ENCODE peak calls at places on chromosomes 13 and 19, in ten cellular contexts. C, G, J, V, B, L, T, D, M and Y are unnamed samples.

GRCh38 chr19:41844601-41845000 is at the start of gene LYPD4:
- DNase-seq in B (no peak), C (no peak), V (no peak), M (no peak), D (no peak), J (no peak), L (no peak), T (no peak), G (no peak), Y (no peak)

GRCh38 chr13:57630661-57631606 is 610 bp upstream of the PCDH17 start:
- DNase-seq in L (no peak), C (peak; percentile 44), J (no peak), M (no peak), D (peak; percentile 24), G (no peak), T (no peak), B (no peak), V (no peak), Y (peak; percentile 82)

GRCh38 chr13:110907951-110908898 is 6.6 kb downstream of the ANKRD10 start:
- DNase-seq in V (no peak), L (no peak), G (no peak), B (no peak), C (no peak), J (no peak), M (no peak), T (no peak), D (no peak), Y (no peak)

GRCh38 chr13:80921971-80922370 is 581.0 kb upstream of the SPRY2 start:
- DNase-seq in V (no peak), G (no peak), B (no peak), T (no peak), L (no peak), M (no peak), J (no peak), C (no peak), D (no peak), Y (no peak)

GRCh38 chr19:49985926-49986325 is 25.0 kb upstream of the SIGLEC11 start:
- DNase-seq in G (no peak), J (no peak), L (no peak), V (no peak), D (no peak), B (no peak), C (no peak), T (no peak), M (no peak), Y (no peak)

GRCh38 chr19:33214621-33215020 is 11.0 kb downstream of the SLC7A10 start:
- DNase-seq in L (no peak), C (no peak), V (no peak), D (no peak), B (peak; percentile 21), T (no peak), G (no peak), M (no peak), J (no peak), Y (no peak)

GRCh38 chr13:73996569-73996968 is 137.6 kb downstream of the KLF12 start:
- DNase-seq in L (no peak), C (no peak), T (no peak), V (no peak), B (no peak), M (no peak), G (no peak), D (no peak), J (no peak), Y (no peak)

GRCh38 chr19:29745253-29745652 is 30.2 kb upstream of the C19orf12 start:
- DNase-seq in C (no peak), V (no peak), L (peak; percentile 47), B (no peak), J (no peak), D (no peak), M (no peak), T (no peak), G (no peak), Y (no peak)

GRCh38 chr19:18607222-18608101 is 863 bp upstream of the CRLF1 start:
- DNase-seq in L (no peak), J (peak; percentile 37), M (no peak), G (no peak), D (no peak), V (no peak), B (no peak), C (no peak), T (no peak), Y (no peak)

GRCh38 chr13:108609353-108609752 is 20.1 kb upstream of the MYO16 start:
- DNase-seq in M (no peak), T (no peak), C (no peak), V (no peak), B (peak; percentile 2), D (no peak), J (no peak), L (no peak), G (no peak), Y (no peak)

GRCh38 chr13:61463027-61463426 is 47.4 kb upstream of the PCDH20 start:
- DNase-seq in D (no peak), M (no peak), L (no peak), B (no peak), C (no peak), V (no peak), T (no peak), G (no peak), J (no peak), Y (no peak)

GRCh38 chr19:42198676-42199439 is 18.6 kb downstream of the DEDD2 start:
- DNase-seq in M (no peak), V (peak; percentile 84), T (peak; percentile 50), J (peak; percentile 64), C (no peak), G (no peak), L (peak; percentile 94), B (no peak), D (no peak), Y (no peak)

GRCh38 chr13:73702419-73703071 is 431.7 kb downstream of the KLF12 start:
- DNase-seq in T (no peak), J (peak; percentile 44), L (no peak), G (no peak), D (no peak), B (no peak), C (no peak), V (no peak), M (no peak), Y (no peak)

GRCh38 chr19:45574526-45574925 is 10.1 kb downstream of the OPA3 start:
- DNase-seq in M (no peak), V (no peak), B (no peak), L (no peak), C (no peak), T (no peak), D (no peak), G (no peak), J (no peak), Y (no peak)

GRCh38 chr19:7636691-7637373 is at the start of gene STXBP2:
- DNase-seq in C (peak; percentile 85), M (peak; percentile 81), V (peak; percentile 93), B (peak; percentile 38), T (peak; percentile 90), L (peak; percentile 97), G (peak; percentile 77), J (peak; percentile 90), D (no peak), Y (peak; percentile 43)

GRCh38 chr13:21079206-21079605 is 17.8 kb upstream of the LATS2 start:
- DNase-seq in L (no peak), G (no peak), C (no peak), J (no peak), M (no peak), B (peak; percentile 43), T (no peak), D (no peak), V (no peak), Y (no peak)

GRCh38 chr13:114110091-114110829 is 22.2 kb downstream of the RASA3 start:
- DNase-seq in D (no peak), L (peak; percentile 93), C (no peak), B (peak; percentile 34), J (peak; percentile 75), G (no peak), T (peak; percentile 57), V (peak; percentile 81), M (no peak), Y (no peak)

GRCh38 chr13:48159436-48160225 is 64.7 kb upstream of the MED4 start:
- DNase-seq in M (no peak), B (peak; percentile 30), G (no peak), J (no peak), L (no peak), T (no peak), V (no peak), D (no peak), C (no peak), Y (no peak)

GRCh38 chr19:58497634-58498170 is 14.1 kb downstream of the SLC27A5 start:
- DNase-seq in V (no peak), D (no peak), C (no peak), T (no peak), B (no peak), G (no peak), J (no peak), M (no peak), L (no peak), Y (no peak)

GRCh38 chr13:24173775-24174174 is 13.3 kb downstream of the SPATA13 start:
- DNase-seq in G (no peak), L (no peak), V (no peak), C (no peak), B (no peak), D (no peak), T (no peak), M (no peak), J (no peak), Y (no peak)

GRCh38 chr19:58550362-58551122 is 4.4 kb downstream of the CHMP2A start:
- DNase-seq in J (no peak), D (no peak), T (no peak), G (no peak), L (no peak), M (no peak), C (no peak), B (no peak), V (peak; percentile 48), Y (no peak)

GRCh38 chr19:13011653-13012389 is 16.5 kb downstream of the NFIX start:
- DNase-seq in G (no peak), C (no peak), B (no peak), L (no peak), T (no peak), J (no peak), M (no peak), V (peak; percentile 52), D (no peak), Y (no peak)

GRCh38 chr19:54523403-54523802 is 20.8 kb downstream of the LAIR2 start:
- DNase-seq in T (no peak), V (no peak), D (no peak), M (no peak), L (no peak), C (no peak), B (peak; percentile 71), J (no peak), G (no peak), Y (no peak)

GRCh38 chr19:1400281-1401137 is 833 bp downstream of the GAMT start:
- DNase-seq in C (no peak), G (no peak), J (no peak), V (no peak), L (no peak), T (no peak), D (peak; percentile 68), M (no peak), B (peak; percentile 42), Y (no peak)

GRCh38 chr13:110628477-110628793 is 13.1 kb downstream of the NAXD start:
- DNase-seq in M (no peak), V (no peak), J (no peak), D (no peak), T (no peak), B (no peak), C (peak; percentile 57), L (no peak), G (no peak), Y (no peak)

GRCh38 chr19:40831502-40832430 is 18.5 kb downstream of the CYP2A6 start:
- DNase-seq in M (no peak), G (no peak), L (no peak), T (no peak), D (no peak), B (peak; percentile 96), J (no peak), C (no peak), V (no peak), Y (no peak)

GRCh38 chr19:18089726-18090125 is 3.0 kb upstream of the IL12RB1 start:
- DNase-seq in C (no peak), L (peak; percentile 86), V (no peak), J (no peak), G (no peak), T (no peak), B (no peak), M (no peak), D (no peak), Y (no peak)

GRCh38 chr13:32838985-32839384 is 177.2 kb upstream of the KL start:
- DNase-seq in D (peak; percentile 29), J (no peak), M (no peak), T (no peak), G (no peak), L (no peak), B (no peak), V (no peak), C (no peak), Y (no peak)